ENCODE peak calls at places on chromosomes 2 and 18, in nine cellular contexts. One of them, this sample, is unnamed.
A peak's percentile ranks its signal among the peaks of the same experiment; 100 is the strongest.

GRCh38 chr2:109468893-109469292 is 144.9 kb downstream of the SEPTIN10 start:
- DNase-seq in posterior cingulate gyrus: no peak
- DNase-seq in M059J: no peak
- DNase-seq in mesenteric fat pad: no peak
- DNase-seq in lung: no peak
- DNase-seq in tibial nerve: no peak
- DNase-seq in body of pancreas: no peak
- DNase-seq in HepG2: no peak
- DNase-seq in sigmoid colon: peak; percentile 35
- DNase-seq in this sample: no peak

GRCh38 chr2:206211657-206212255 is 52.1 kb downstream of the EEF1B2 start:
- DNase-seq in tibial nerve: no peak
- DNase-seq in lung: no peak
- DNase-seq in M059J: peak; percentile 71
- DNase-seq in HepG2: no peak
- DNase-seq in mesenteric fat pad: no peak
- DNase-seq in posterior cingulate gyrus: no peak
- DNase-seq in body of pancreas: no peak
- DNase-seq in sigmoid colon: no peak
- DNase-seq in this sample: peak; percentile 10

GRCh38 chr2:236633764-236634163 is 64.1 kb downstream of the ACKR3 start:
- DNase-seq in sigmoid colon: peak; percentile 60
- DNase-seq in lung: no peak
- DNase-seq in HepG2: no peak
- DNase-seq in posterior cingulate gyrus: no peak
- DNase-seq in tibial nerve: no peak
- DNase-seq in M059J: no peak
- DNase-seq in mesenteric fat pad: peak; percentile 75
- DNase-seq in body of pancreas: no peak
- DNase-seq in this sample: no peak

GRCh38 chr2:41782306-41783158 is 265.3 kb upstream of the PKDCC start:
- DNase-seq in tibial nerve: peak; percentile 36
- DNase-seq in body of pancreas: peak; percentile 16
- DNase-seq in mesenteric fat pad: no peak
- DNase-seq in M059J: peak; percentile 13
- DNase-seq in HepG2: peak; percentile 41
- DNase-seq in lung: no peak
- DNase-seq in sigmoid colon: no peak
- DNase-seq in posterior cingulate gyrus: no peak
- DNase-seq in this sample: no peak

GRCh38 chr2:675982-676646 is 1.1 kb downstream of the TMEM18 start:
- DNase-seq in mesenteric fat pad: no peak
- DNase-seq in body of pancreas: peak; percentile 45
- DNase-seq in sigmoid colon: peak; percentile 85
- DNase-seq in lung: peak; percentile 44
- DNase-seq in tibial nerve: peak; percentile 56
- DNase-seq in posterior cingulate gyrus: peak; percentile 57
- DNase-seq in HepG2: peak; percentile 39
- DNase-seq in M059J: peak; percentile 87
- DNase-seq in this sample: peak; percentile 82

GRCh38 chr18:69081846-69082245 is 284.0 kb downstream of the CCDC102B start:
- DNase-seq in posterior cingulate gyrus: no peak
- DNase-seq in mesenteric fat pad: no peak
- DNase-seq in sigmoid colon: no peak
- DNase-seq in lung: no peak
- DNase-seq in HepG2: no peak
- DNase-seq in body of pancreas: no peak
- DNase-seq in tibial nerve: no peak
- DNase-seq in M059J: no peak
- DNase-seq in this sample: no peak

GRCh38 chr18:44743626-44744025 is 62.9 kb downstream of the SETBP1 start:
- DNase-seq in lung: no peak
- DNase-seq in mesenteric fat pad: no peak
- DNase-seq in posterior cingulate gyrus: no peak
- DNase-seq in body of pancreas: no peak
- DNase-seq in tibial nerve: no peak
- DNase-seq in sigmoid colon: no peak
- DNase-seq in HepG2: no peak
- DNase-seq in M059J: no peak
- DNase-seq in this sample: no peak

GRCh38 chr2:100260712-100261620 is 61.3 kb downstream of the LONRF2 start:
- DNase-seq in lung: peak; percentile 45
- DNase-seq in mesenteric fat pad: peak; percentile 82
- DNase-seq in M059J: peak; percentile 74
- DNase-seq in HepG2: peak; percentile 60
- DNase-seq in sigmoid colon: peak; percentile 82
- DNase-seq in posterior cingulate gyrus: peak; percentile 81
- DNase-seq in body of pancreas: peak; percentile 65
- DNase-seq in tibial nerve: peak; percentile 73
- DNase-seq in this sample: peak; percentile 41

GRCh38 chr2:69694894-69695849 is 46.8 kb upstream of the ANXA4 start:
- DNase-seq in HepG2: peak; percentile 77
- DNase-seq in lung: no peak
- DNase-seq in tibial nerve: no peak
- DNase-seq in mesenteric fat pad: no peak
- DNase-seq in body of pancreas: no peak
- DNase-seq in sigmoid colon: no peak
- DNase-seq in M059J: peak; percentile 89
- DNase-seq in posterior cingulate gyrus: no peak
- DNase-seq in this sample: peak; percentile 66

GRCh38 chr2:200288670-200289429 is 17.6 kb upstream of the SPATS2L start:
- DNase-seq in HepG2: no peak
- DNase-seq in sigmoid colon: no peak
- DNase-seq in mesenteric fat pad: no peak
- DNase-seq in lung: no peak
- DNase-seq in tibial nerve: peak; percentile 58
- DNase-seq in M059J: peak; percentile 80
- DNase-seq in posterior cingulate gyrus: no peak
- DNase-seq in body of pancreas: peak; percentile 16
- DNase-seq in this sample: peak; percentile 57

This sample was measured in skeletal muscle cell.